ENCODE peak calls at places on chromosomes 1 and 21, in four cellular contexts. W is brain microvascular endothelial cell, I is choroid plexus epithelial cell, B is PC-3. K is an unnamed sample.

GRCh38 chr1:230797376-230798186 is 50.4 kb downstream of the CAPN9 start:
- DNase-seq in W (peak; percentile 61), I (peak; percentile 86), B (peak; percentile 78), K (peak; percentile 76)

GRCh38 chr1:29325675-29326074 is 89.4 kb downstream of the PTPRU start:
- DNase-seq in W (no peak), B (no peak), I (no peak), K (no peak)

GRCh38 chr1:209845405-209845725 is 17.6 kb downstream of the UTP25 start:
- DNase-seq in B (no peak), I (no peak), W (no peak), K (no peak)

GRCh38 chr1:145706282-145706681 is 886 bp downstream of the PDZK1 start:
- DNase-seq in W (peak; percentile 51), I (no peak), B (peak; percentile 99), K (no peak)

GRCh38 chr1:163357378-163357777 is 35.6 kb downstream of the NUF2 start:
- DNase-seq in B (no peak), I (peak; percentile 68), W (peak; percentile 26), K (no peak)

GRCh38 chr1:245715970-245716369 is 561.2 kb downstream of the KIF26B start:
- DNase-seq in I (peak; percentile 75), B (peak; percentile 97), W (peak; percentile 55), K (peak; percentile 81)

GRCh38 chr1:59128784-59129227 is 168.1 kb upstream of the FGGY start:
- DNase-seq in W (peak; percentile 33), I (peak; percentile 43), B (peak; percentile 38), K (no peak)

GRCh38 chr1:114153621-114154145 is at the start of gene SYT6:
- DNase-seq in B (no peak), W (no peak), I (no peak), K (no peak)

GRCh38 chr1:44688760-44689446 is 14.4 kb downstream of the ARMH1 start:
- DNase-seq in I (no peak), B (peak; percentile 63), W (no peak), K (no peak)

GRCh38 chr1:171566467-171566866 is 55.6 kb upstream of the MYOCOS start:
- DNase-seq in B (peak; percentile 55), W (no peak), I (peak; percentile 29), K (no peak)

GRCh38 chr1:15207829-15208429 is 39.1 kb upstream of the FHAD1 start:
- DNase-seq in W (no peak), I (peak; percentile 27), B (no peak), K (no peak)

GRCh38 chr1:63774617-63775417 is 1.0 kb downstream of the ROR1 start:
- DNase-seq in I (peak; percentile 47), W (peak; percentile 33), B (peak; percentile 53), K (peak; percentile 55)

GRCh38 chr1:91502882-91503184 is 2.2 kb downstream of the CDC7 start:
- DNase-seq in B (peak; percentile 33), W (peak; percentile 9), I (peak; percentile 41), K (no peak)
- TF ChIP-seq CTCF in B (peak; percentile 43), W (peak; percentile 28), I (peak; percentile 44), K (peak; percentile 43)

GRCh38 chr1:11535761-11536572 is 57.0 kb downstream of the DISP3 start:
- DNase-seq in W (no peak), B (no peak), I (no peak), K (no peak)
- TF ChIP-seq CTCF in W (no peak), B (no peak), I (no peak), K (no peak)

GRCh38 chr1:65027699-65028358 is 61.5 kb upstream of the JAK1 start:
- DNase-seq in B (peak; percentile 52), W (no peak), I (no peak), K (no peak)
- TF ChIP-seq CTCF in B (no peak), W (no peak), I (no peak), K (no peak)

GRCh38 chr21:33211732-33212131 is 18.0 kb upstream of the IFNAR2 start:
- DNase-seq in W (no peak), B (no peak), I (no peak), K (no peak)
- TF ChIP-seq CTCF in W (no peak), B (no peak), I (no peak), K (no peak)

GRCh38 chr1:228236744-228237143 is 28.9 kb downstream of the OBSCN start:
- DNase-seq in W (peak; percentile 31), I (peak; percentile 57), B (peak; percentile 85), K (peak; percentile 62)
- TF ChIP-seq CTCF in W (peak; percentile 59), I (peak; percentile 69), B (peak; percentile 92), K (peak; percentile 73)

GRCh38 chr1:10888289-10888688 is 91.8 kb upstream of the CASZ1 start:
- DNase-seq in I (no peak), B (no peak), W (no peak), K (no peak)
- TF ChIP-seq CTCF in I (peak; percentile 20), B (no peak), W (peak; percentile 7), K (no peak)